ENCODE peak calls at places on chromosomes 11 and 22, in four cellular contexts. One of them, this sample, is unnamed.

GRCh38 chr22:20566420-20567260 is 59.2 kb downstream of the MED15 start:
- DNase-seq in AG10803: peak
- DNase-seq in NCI-H1436 treated with DMSO at 0.1 percent for 48 hours: no peak
- DNase-seq in GM23338: no peak
- DNase-seq in this sample: no peak

GRCh38 chr11:63015521-63016215 is at the start of gene SLC22A8:
- DNase-seq in AG10803: no peak
- DNase-seq in NCI-H1436 treated with DMSO at 0.1 percent for 48 hours: no peak
- DNase-seq in GM23338: peak
- DNase-seq in this sample: no peak

GRCh38 chr22:46626356-46626755 is 6.2 kb downstream of the GRAMD4 start:
- DNase-seq in AG10803: no peak
- DNase-seq in NCI-H1436 treated with DMSO at 0.1 percent for 48 hours: no peak
- DNase-seq in GM23338: no peak
- DNase-seq in this sample: no peak

GRCh38 chr11:3199537-3200295 is 18.9 kb downstream of the MRGPRG start:
- DNase-seq in AG10803: no peak
- DNase-seq in NCI-H1436 treated with DMSO at 0.1 percent for 48 hours: no peak
- DNase-seq in GM23338: no peak
- DNase-seq in this sample: no peak

GRCh38 chr22:43835166-43835565 is 23.1 kb upstream of the EFCAB6 start:
- DNase-seq in AG10803: no peak
- DNase-seq in NCI-H1436 treated with DMSO at 0.1 percent for 48 hours: no peak
- DNase-seq in GM23338: no peak
- DNase-seq in this sample: no peak

GRCh38 chr11:124942446-124943202 is 6.8 kb upstream of the HEPACAM start:
- DNase-seq in AG10803: no peak
- DNase-seq in NCI-H1436 treated with DMSO at 0.1 percent for 48 hours: no peak
- DNase-seq in GM23338: no peak
- DNase-seq in this sample: no peak

GRCh38 chr11:74417860-74418508 is 19.8 kb upstream of the PGM2L1 start:
- DNase-seq in AG10803: no peak
- DNase-seq in NCI-H1436 treated with DMSO at 0.1 percent for 48 hours: no peak
- DNase-seq in GM23338: no peak
- DNase-seq in this sample: no peak

GRCh38 chr11:27215471-27216267 is 147.3 kb downstream of the CCDC34 start:
- DNase-seq in AG10803: no peak
- DNase-seq in NCI-H1436 treated with DMSO at 0.1 percent for 48 hours: no peak
- DNase-seq in GM23338: no peak
- DNase-seq in this sample: no peak

GRCh38 chr22:37684803-37685615 is 1.1 kb upstream of the NOL12 start:
- DNase-seq in AG10803: no peak
- DNase-seq in NCI-H1436 treated with DMSO at 0.1 percent for 48 hours: no peak
- DNase-seq in GM23338: no peak
- DNase-seq in this sample: no peak

GRCh38 chr11:107384136-107384535 is 73.5 kb downstream of the CWF19L2 start:
- DNase-seq in AG10803: no peak
- DNase-seq in NCI-H1436 treated with DMSO at 0.1 percent for 48 hours: no peak
- DNase-seq in GM23338: no peak
- DNase-seq in this sample: no peak

GRCh38 chr11:111623527-111624030 is 21.3 kb downstream of the SIK2 start:
- DNase-seq in AG10803: no peak
- DNase-seq in NCI-H1436 treated with DMSO at 0.1 percent for 48 hours: no peak
- DNase-seq in GM23338: no peak
- DNase-seq in this sample: no peak

GRCh38 chr11:21774212-21774611 is 418.7 kb upstream of the ANO5 start:
- DNase-seq in AG10803: no peak
- DNase-seq in NCI-H1436 treated with DMSO at 0.1 percent for 48 hours: no peak
- DNase-seq in GM23338: no peak
- DNase-seq in this sample: no peak

GRCh38 chr11:3107608-3108182 is 50.5 kb upstream of the CARS1 start:
- DNase-seq in AG10803: no peak
- DNase-seq in NCI-H1436 treated with DMSO at 0.1 percent for 48 hours: no peak
- DNase-seq in GM23338: peak
- DNase-seq in this sample: no peak

GRCh38 chr22:20471126-20471833 is 24.3 kb downstream of the KLHL22 start:
- DNase-seq in AG10803: no peak
- DNase-seq in NCI-H1436 treated with DMSO at 0.1 percent for 48 hours: no peak
- DNase-seq in GM23338: no peak
- DNase-seq in this sample: no peak

GRCh38 chr11:72519220-72519881 is 85.0 kb upstream of the CLPB start:
- DNase-seq in AG10803: peak
- DNase-seq in NCI-H1436 treated with DMSO at 0.1 percent for 48 hours: no peak
- DNase-seq in GM23338: no peak
- DNase-seq in this sample: no peak

GRCh38 chr11:35313066-35313765 is 106.1 kb downstream of the SLC1A2 start:
- DNase-seq in AG10803: no peak
- DNase-seq in NCI-H1436 treated with DMSO at 0.1 percent for 48 hours: no peak
- DNase-seq in GM23338: no peak
- DNase-seq in this sample: no peak

GRCh38 chr11:48033918-48034341 is 53.6 kb downstream of the PTPRJ start:
- DNase-seq in AG10803: no peak
- DNase-seq in NCI-H1436 treated with DMSO at 0.1 percent for 48 hours: no peak
- DNase-seq in GM23338: no peak
- DNase-seq in this sample: no peak

GRCh38 chr11:117506856-117507425 is 179.3 kb downstream of the CEP164 start:
- DNase-seq in AG10803: no peak
- DNase-seq in NCI-H1436 treated with DMSO at 0.1 percent for 48 hours: no peak
- DNase-seq in GM23338: no peak
- DNase-seq in this sample: no peak

GRCh38 chr22:46830841-46831240 is 68.4 kb downstream of the TBC1D22A start:
- DNase-seq in AG10803: no peak
- DNase-seq in NCI-H1436 treated with DMSO at 0.1 percent for 48 hours: no peak
- DNase-seq in GM23338: no peak
- DNase-seq in this sample: no peak

GRCh38 chr11:116224154-116224888 is 548.5 kb downstream of the BUD13 start:
- DNase-seq in AG10803: peak
- DNase-seq in NCI-H1436 treated with DMSO at 0.1 percent for 48 hours: no peak
- DNase-seq in GM23338: peak
- DNase-seq in this sample: peak

GRCh38 chr11:33949201-33949913 is 57.5 kb upstream of the LMO2 start:
- DNase-seq in AG10803: no peak
- DNase-seq in NCI-H1436 treated with DMSO at 0.1 percent for 48 hours: no peak
- DNase-seq in GM23338: no peak
- DNase-seq in this sample: no peak

GRCh38 chr11:67689178-67689577 is 14.8 kb upstream of the ALDH3B2 start:
- DNase-seq in AG10803: no peak
- DNase-seq in NCI-H1436 treated with DMSO at 0.1 percent for 48 hours: no peak
- DNase-seq in GM23338: no peak
- DNase-seq in this sample: no peak

GRCh38 chr11:57228600-57228999 is 8.4 kb downstream of the APLNR start:
- DNase-seq in AG10803: no peak
- DNase-seq in NCI-H1436 treated with DMSO at 0.1 percent for 48 hours: no peak
- DNase-seq in GM23338: no peak
- DNase-seq in this sample: no peak

GRCh38 chr22:49016909-49017768 is 810.5 kb downstream of the BRD1 start:
- DNase-seq in AG10803: no peak
- DNase-seq in NCI-H1436 treated with DMSO at 0.1 percent for 48 hours: no peak
- DNase-seq in GM23338: peak
- DNase-seq in this sample: no peak

GRCh38 chr11:2724653-2725366 is 25.0 kb upstream of the KCNQ1OT1 start:
- DNase-seq in AG10803: peak
- DNase-seq in NCI-H1436 treated with DMSO at 0.1 percent for 48 hours: no peak
- DNase-seq in GM23338: no peak
- DNase-seq in this sample: no peak

GRCh38 chr11:31826530-31827438 is 15.7 kb upstream of the PAX6 start:
- DNase-seq in AG10803: no peak
- DNase-seq in NCI-H1436 treated with DMSO at 0.1 percent for 48 hours: no peak
- DNase-seq in GM23338: peak
- DNase-seq in this sample: no peak

GRCh38 chr11:71309181-71309580 is 56.8 kb upstream of the SHANK2 start:
- DNase-seq in AG10803: no peak
- DNase-seq in NCI-H1436 treated with DMSO at 0.1 percent for 48 hours: no peak
- DNase-seq in GM23338: no peak
- DNase-seq in this sample: no peak

GRCh38 chr22:29266564-29267461 is 968 bp downstream of the RHBDD3 start:
- DNase-seq in AG10803: no peak
- DNase-seq in NCI-H1436 treated with DMSO at 0.1 percent for 48 hours: no peak
- DNase-seq in GM23338: peak
- DNase-seq in this sample: no peak

GRCh38 chr22:47030881-47031627 is 268.6 kb downstream of the TBC1D22A start:
- DNase-seq in AG10803: peak
- DNase-seq in NCI-H1436 treated with DMSO at 0.1 percent for 48 hours: no peak
- DNase-seq in GM23338: no peak
- DNase-seq in this sample: no peak

GRCh38 chr11:6476571-6476970 is 2.8 kb upstream of the TRIM3 start:
- DNase-seq in AG10803: no peak
- DNase-seq in NCI-H1436 treated with DMSO at 0.1 percent for 48 hours: no peak
- DNase-seq in GM23338: peak
- DNase-seq in this sample: no peak

GRCh38 chr11:270451-271208 is 7.6 kb upstream of the NLRP6 start:
- DNase-seq in AG10803: no peak
- DNase-seq in NCI-H1436 treated with DMSO at 0.1 percent for 48 hours: no peak
- DNase-seq in GM23338: no peak
- DNase-seq in this sample: no peak